ENCODE peak calls at places on chromosomes 7 and 10, in nine cellular contexts. Z, T, G, W, R, A, X, N and K are unnamed samples.

GRCh38 chr10:100569687-100570517 is 34.2 kb downstream of the HIF1AN start:
- DNase-seq in Z (peak; percentile 43), T (peak; percentile 27), G (no peak), W (no peak), R (no peak), A (no peak), X (no peak), N (peak; percentile 25), K (no peak)

GRCh38 chr10:21264271-21264670 is 261.2 kb downstream of the SKIDA1 start:
- DNase-seq in Z (no peak), T (no peak), G (no peak), W (no peak), R (no peak), A (no peak), X (no peak), N (no peak), K (peak; percentile 47)

GRCh38 chr10:89219512-89220218 is 12.5 kb upstream of the CH25H start:
- DNase-seq in Z (no peak), T (no peak), G (no peak), W (no peak), R (no peak), A (no peak), X (no peak), N (no peak), K (no peak)

GRCh38 chr7:139034855-139035587 is 821 bp downstream of the ZC3HAV1L start:
- DNase-seq in Z (no peak), T (peak; percentile 85), G (no peak), W (peak; percentile 57), R (peak; percentile 85), A (no peak), X (peak; percentile 34), N (no peak), K (peak; percentile 64)

GRCh38 chr10:10872706-10873276 is 144.9 kb upstream of the CELF2 start:
- DNase-seq in Z (no peak), T (no peak), G (no peak), W (no peak), R (no peak), A (no peak), X (no peak), N (no peak), K (no peak)

GRCh38 chr7:30046127-30046774 is 18.0 kb downstream of the PLEKHA8 start:
- DNase-seq in Z (no peak), T (no peak), G (no peak), W (no peak), R (no peak), A (no peak), X (no peak), N (no peak), K (no peak)

GRCh38 chr7:155003215-155003999 is 483 bp upstream of the PAXIP1 start:
- DNase-seq in Z (peak; percentile 63), T (peak; percentile 100), G (peak; percentile 89), W (peak; percentile 83), R (peak; percentile 85), A (peak; percentile 64), X (peak; percentile 84), N (peak; percentile 99), K (peak; percentile 90)

GRCh38 chr7:42170724-42171123 is 66.3 kb downstream of the GLI3 start:
- DNase-seq in Z (no peak), T (no peak), G (no peak), W (no peak), R (no peak), A (no peak), X (no peak), N (no peak), K (no peak)

GRCh38 chr10:125775491-125776106 is at the start of gene MMP21:
- DNase-seq in Z (no peak), T (no peak), G (no peak), W (no peak), R (no peak), A (no peak), X (no peak), N (no peak), K (no peak)

GRCh38 chr10:50326757-50327701 is 75.7 kb upstream of the ASAH2 start:
- DNase-seq in Z (no peak), T (no peak), G (no peak), W (peak; percentile 20), R (no peak), A (no peak), X (no peak), N (peak; percentile 96), K (no peak)

GRCh38 chr7:151056286-151057037 is 1.2 kb downstream of the CDK5 start:
- DNase-seq in Z (no peak), T (no peak), G (no peak), W (no peak), R (no peak), A (no peak), X (no peak), N (peak; percentile 76), K (no peak)

GRCh38 chr7:127532151-127532550 is 53.2 kb downstream of the GCC1 start:
- DNase-seq in Z (no peak), T (no peak), G (no peak), W (no peak), R (no peak), A (no peak), X (no peak), N (no peak), K (no peak)

GRCh38 chr7:116984917-116985316 is 31.6 kb downstream of the ST7 start:
- DNase-seq in Z (peak; percentile 27), T (peak; percentile 52), G (no peak), W (no peak), R (peak; percentile 42), A (no peak), X (no peak), N (peak; percentile 58), K (no peak)

GRCh38 chr7:150876817-150877526 is 24.7 kb downstream of the AOC1 start:
- DNase-seq in Z (peak; percentile 56), T (peak; percentile 91), G (no peak), W (peak; percentile 81), R (peak; percentile 85), A (no peak), X (peak; percentile 66), N (peak; percentile 94), K (peak; percentile 78)

GRCh38 chr7:16644624-16644986 is 949 bp downstream of the ANKMY2 start:
- DNase-seq in Z (peak; percentile 9), T (no peak), G (peak; percentile 83), W (no peak), R (peak; percentile 51), A (peak; percentile 23), X (peak; percentile 75), N (peak; percentile 79), K (peak; percentile 82)

GRCh38 chr10:131980757-131981428 is 830 bp downstream of the BNIP3 start:
- DNase-seq in Z (peak; percentile 55), T (peak; percentile 68), G (no peak), W (peak; percentile 37), R (no peak), A (no peak), X (no peak), N (peak; percentile 24), K (peak; percentile 67)

GRCh38 chr7:19930051-19930450 is 156.6 kb upstream of the TMEM196 start:
- DNase-seq in Z (no peak), T (no peak), G (no peak), W (no peak), R (no peak), A (no peak), X (no peak), N (no peak), K (no peak)

GRCh38 chr10:103980246-103980906 is 13.4 kb downstream of the SLK start:
- DNase-seq in Z (no peak), T (no peak), G (no peak), W (no peak), R (no peak), A (no peak), X (no peak), N (no peak), K (no peak)

GRCh38 chr10:88707429-88708110 is 1.5 kb downstream of the LIPK start:
- DNase-seq in Z (no peak), T (no peak), G (no peak), W (no peak), R (no peak), A (no peak), X (no peak), N (no peak), K (no peak)

GRCh38 chr7:69373171-69374035 is 224.9 kb upstream of the AUTS2 start:
- DNase-seq in Z (no peak), T (no peak), G (no peak), W (peak; percentile 14), R (no peak), A (no peak), X (no peak), N (no peak), K (no peak)

DNA sequence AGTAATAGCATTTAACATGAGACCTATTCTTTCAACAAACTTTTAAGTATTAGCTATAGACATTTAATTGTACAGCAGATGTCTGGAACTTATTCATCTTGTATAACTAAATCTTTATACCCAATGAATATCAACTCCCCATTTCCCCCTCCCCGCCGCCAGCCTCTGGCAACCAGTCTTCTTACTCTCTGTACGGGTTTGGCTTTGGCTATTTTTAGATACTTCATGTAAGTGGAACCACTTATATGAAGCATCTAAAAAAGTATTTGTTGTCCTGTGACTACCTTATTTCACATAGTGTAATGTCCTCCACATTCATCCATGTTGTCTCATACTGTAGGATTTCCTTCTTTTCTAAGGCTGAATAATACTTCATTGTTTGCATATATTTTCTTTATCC is 60.8 kb downstream of the RAB18 start:
- DNase-seq in Z (no peak), T (no peak), G (no peak), W (no peak), R (no peak), A (no peak), X (no peak), N (no peak), K (no peak)
- H3K9me3 ChIP-seq in Z (no peaks in the 10 kb centered on the region), T (no peaks in the 10 kb centered on the region), G (no peaks in the 10 kb centered on the region), W (no peaks in the 10 kb centered on the region), R (no peaks in the 10 kb centered on the region), A (no peaks in the 10 kb centered on the region), X (no peaks in the 10 kb centered on the region), N (no peaks in the 10 kb centered on the region), K (no peaks in the 10 kb centered on the region)

DNA sequence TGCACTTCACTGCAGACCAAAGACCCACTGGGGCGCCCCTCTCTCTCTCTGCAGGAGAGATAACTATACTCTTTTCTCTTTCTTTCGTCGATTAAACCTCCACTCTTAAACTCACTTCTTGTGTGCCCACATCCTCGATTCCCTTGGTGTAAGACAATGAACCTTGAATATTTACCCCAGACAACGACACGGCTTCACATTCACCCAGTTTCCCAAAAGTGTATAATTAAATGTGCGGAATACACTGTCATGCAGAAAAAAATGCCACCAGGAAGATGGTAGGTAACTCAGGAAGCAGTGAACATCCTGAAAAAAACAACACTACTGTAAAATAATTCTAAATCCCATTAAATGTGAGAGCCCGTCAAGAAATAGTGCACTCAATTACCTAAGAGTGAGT is 882.2 kb downstream of the TYW1 start:
- DNase-seq in Z (no peak), T (no peak), G (no peak), W (no peak), R (no peak), A (no peak), X (no peak), N (no peak), K (no peak)
- TF ChIP-seq EP300 in Z (no peak), T (no peak), G (no peak), W (no peak), R (no peak), A (no peak), X (no peak), N (no peak), K (no peak)

GRCh38 chr10:4527281-4527960 is 298.6 kb upstream of the AKR1E2 start:
- DNase-seq in Z (no peak), T (no peak), G (no peak), W (no peak), R (no peak), A (no peak), X (no peak), N (no peak), K (no peak)
- H3K4me3 ChIP-seq in Z (no peak overlapping the region), T (no peak overlapping the region), G (no peak overlapping the region), W (no peak overlapping the region), R (no peak overlapping the region), A (no peak overlapping the region), X (no peak overlapping the region), N (no peak overlapping the region), K (no peak overlapping the region)

GRCh38 chr7:153397459-153397858 is 637.9 kb downstream of the ACTR3B start:
- DNase-seq in Z (no peak), T (no peak), G (no peak), W (no peak), R (no peak), A (no peak), X (no peak), N (no peak), K (no peak)
- H3K9me3 ChIP-seq in Z (peaks cover 46% of the 10 kb centered on the region), T (peaks cover 8% of the 10 kb centered on the region), G (no peaks in the 10 kb centered on the region), W (no peaks in the 10 kb centered on the region), R (no peaks in the 10 kb centered on the region), A (peaks cover 4% of the 10 kb centered on the region), X (no peaks in the 10 kb centered on the region), N (no peaks in the 10 kb centered on the region), K (no peaks in the 10 kb centered on the region)